ENCODE peak calls at places on chromosomes 13 and 19, in seven cellular contexts. One of them, this sample, is unnamed.

GRCh38 chr19:39631178-39631577 is 24.5 kb upstream of the LGALS16 start:
- DNase-seq in GM23338: peak; percentile 23
- DNase-seq in hepatocyte: no peak
- DNase-seq in tibial nerve: no peak
- DNase-seq in stomach: no peak
- DNase-seq in body of pancreas: no peak
- DNase-seq in fibroblast of pulmonary artery: no peak
- DNase-seq in this sample: peak; percentile 11

GRCh38 chr13:95641961-95642621 is 2.4 kb downstream of the DZIP1 start:
- DNase-seq in GM23338: peak; percentile 87
- DNase-seq in hepatocyte: peak; percentile 73
- DNase-seq in tibial nerve: no peak
- DNase-seq in stomach: peak; percentile 54
- DNase-seq in body of pancreas: peak; percentile 51
- DNase-seq in fibroblast of pulmonary artery: peak; percentile 50
- DNase-seq in this sample: no peak

GRCh38 chr13:100269837-100270236 is 180.9 kb downstream of the PCCA start:
- DNase-seq in GM23338: no peak
- DNase-seq in hepatocyte: no peak
- DNase-seq in tibial nerve: peak; percentile 66
- DNase-seq in stomach: peak; percentile 87
- DNase-seq in body of pancreas: peak; percentile 65
- DNase-seq in fibroblast of pulmonary artery: peak; percentile 94
- DNase-seq in this sample: peak; percentile 78

GRCh38 chr13:77143325-77143907 is 116.5 kb upstream of the FBXL3 start:
- DNase-seq in GM23338: no peak
- DNase-seq in hepatocyte: peak; percentile 35
- DNase-seq in tibial nerve: no peak
- DNase-seq in stomach: no peak
- DNase-seq in body of pancreas: no peak
- DNase-seq in fibroblast of pulmonary artery: peak; percentile 72
- DNase-seq in this sample: peak; percentile 99

GRCh38 chr13:51452391-51453307 is at the start of gene INTS6:
- DNase-seq in GM23338: peak; percentile 100
- DNase-seq in hepatocyte: peak; percentile 100
- DNase-seq in tibial nerve: peak; percentile 99
- DNase-seq in stomach: peak; percentile 99
- DNase-seq in body of pancreas: peak; percentile 100
- DNase-seq in fibroblast of pulmonary artery: peak; percentile 99
- DNase-seq in this sample: peak; percentile 93

GRCh38 chr19:31974290-31974689 is 371.1 kb upstream of the ZNF507 start:
- DNase-seq in GM23338: no peak
- DNase-seq in hepatocyte: no peak
- DNase-seq in tibial nerve: no peak
- DNase-seq in stomach: peak; percentile 4
- DNase-seq in body of pancreas: no peak
- DNase-seq in fibroblast of pulmonary artery: no peak
- DNase-seq in this sample: no peak

GRCh38 chr13:108961542-108962125 is 332.2 kb downstream of the MYO16 start:
- DNase-seq in GM23338: peak; percentile 75
- DNase-seq in hepatocyte: peak; percentile 79
- DNase-seq in tibial nerve: no peak
- DNase-seq in stomach: no peak
- DNase-seq in body of pancreas: no peak
- DNase-seq in fibroblast of pulmonary artery: peak; percentile 71
- DNase-seq in this sample: no peak

GRCh38 chr19:17988161-17988560 is 19.8 kb upstream of the ARRDC2 start:
- DNase-seq in GM23338: no peak
- DNase-seq in hepatocyte: no peak
- DNase-seq in tibial nerve: no peak
- DNase-seq in stomach: no peak
- DNase-seq in body of pancreas: no peak
- DNase-seq in fibroblast of pulmonary artery: no peak
- DNase-seq in this sample: no peak

GRCh38 chr13:28622286-28622685 is 36.6 kb upstream of the POMP start:
- DNase-seq in GM23338: no peak
- DNase-seq in hepatocyte: no peak
- DNase-seq in tibial nerve: peak; percentile 42
- DNase-seq in stomach: peak; percentile 27
- DNase-seq in body of pancreas: peak; percentile 24
- DNase-seq in fibroblast of pulmonary artery: no peak
- DNase-seq in this sample: no peak

GRCh38 chr19:52786078-52786463 is 520 bp downstream of the ZNF600 start:
- DNase-seq in GM23338: peak; percentile 39
- DNase-seq in hepatocyte: peak; percentile 30
- DNase-seq in tibial nerve: no peak
- DNase-seq in stomach: no peak
- DNase-seq in body of pancreas: peak; percentile 11
- DNase-seq in fibroblast of pulmonary artery: no peak
- DNase-seq in this sample: no peak

GRCh38 chr13:57629821-57630235 is 1.7 kb upstream of the PCDH17 start:
- DNase-seq in GM23338: peak; percentile 99
- DNase-seq in hepatocyte: peak; percentile 94
- DNase-seq in tibial nerve: peak; percentile 65
- DNase-seq in stomach: peak; percentile 67
- DNase-seq in body of pancreas: peak; percentile 87
- DNase-seq in fibroblast of pulmonary artery: peak; percentile 84
- DNase-seq in this sample: no peak

GRCh38 chr13:49585220-49586157 is at the start of gene RCBTB1:
- DNase-seq in GM23338: peak; percentile 86
- DNase-seq in hepatocyte: peak; percentile 89
- DNase-seq in tibial nerve: peak; percentile 34
- DNase-seq in stomach: peak; percentile 77
- DNase-seq in body of pancreas: peak; percentile 83
- DNase-seq in fibroblast of pulmonary artery: peak; percentile 59
- DNase-seq in this sample: no peak

GRCh38 chr13:99193152-99193551 is 7.5 kb upstream of the UBAC2 start:
- DNase-seq in GM23338: no peak
- DNase-seq in hepatocyte: no peak
- DNase-seq in tibial nerve: no peak
- DNase-seq in stomach: no peak
- DNase-seq in body of pancreas: no peak
- DNase-seq in fibroblast of pulmonary artery: no peak
- DNase-seq in this sample: no peak

GRCh38 chr13:113329656-113330312 is 32.7 kb downstream of the LAMP1 start:
- DNase-seq in GM23338: no peak
- DNase-seq in hepatocyte: no peak
- DNase-seq in tibial nerve: no peak
- DNase-seq in stomach: no peak
- DNase-seq in body of pancreas: no peak
- DNase-seq in fibroblast of pulmonary artery: no peak
- DNase-seq in this sample: no peak

GRCh38 chr13:63433546-63434150 is 2018.0 kb upstream of the PCDH20 start:
- DNase-seq in GM23338: no peak
- DNase-seq in hepatocyte: no peak
- DNase-seq in tibial nerve: no peak
- DNase-seq in stomach: no peak
- DNase-seq in body of pancreas: no peak
- DNase-seq in fibroblast of pulmonary artery: peak; percentile 38
- DNase-seq in this sample: no peak

GRCh38 chr19:30895946-30896345 is 453.3 kb downstream of the TSHZ3 start:
- DNase-seq in GM23338: peak; percentile 30
- DNase-seq in hepatocyte: no peak
- DNase-seq in tibial nerve: no peak
- DNase-seq in stomach: no peak
- DNase-seq in body of pancreas: no peak
- DNase-seq in fibroblast of pulmonary artery: no peak
- DNase-seq in this sample: no peak

GRCh38 chr13:43567608-43568007 is 219.2 kb downstream of the ENOX1 start:
- DNase-seq in GM23338: no peak
- DNase-seq in hepatocyte: no peak
- DNase-seq in tibial nerve: no peak
- DNase-seq in stomach: no peak
- DNase-seq in body of pancreas: no peak
- DNase-seq in fibroblast of pulmonary artery: peak; percentile 48
- DNase-seq in this sample: peak; percentile 86

GRCh38 chr13:94322925-94323324 is 156.6 kb downstream of the DCT start:
- DNase-seq in GM23338: no peak
- DNase-seq in hepatocyte: no peak
- DNase-seq in tibial nerve: no peak
- DNase-seq in stomach: no peak
- DNase-seq in body of pancreas: no peak
- DNase-seq in fibroblast of pulmonary artery: no peak
- DNase-seq in this sample: no peak

GRCh38 chr19:54708781-54709180 is 15.5 kb upstream of the KIR3DL3 start:
- DNase-seq in GM23338: no peak
- DNase-seq in hepatocyte: no peak
- DNase-seq in tibial nerve: no peak
- DNase-seq in stomach: no peak
- DNase-seq in body of pancreas: no peak
- DNase-seq in fibroblast of pulmonary artery: no peak
- DNase-seq in this sample: no peak

GRCh38 chr19:55305491-55305890 is 19.6 kb downstream of the TMEM150B start:
- DNase-seq in GM23338: peak; percentile 88
- DNase-seq in hepatocyte: no peak
- DNase-seq in tibial nerve: peak; percentile 37
- DNase-seq in stomach: peak; percentile 39
- DNase-seq in body of pancreas: peak; percentile 36
- DNase-seq in fibroblast of pulmonary artery: peak; percentile 31
- DNase-seq in this sample: peak; percentile 10

GRCh38 chr13:73914119-73914518 is 220.1 kb downstream of the KLF12 start:
- DNase-seq in GM23338: no peak
- DNase-seq in hepatocyte: no peak
- DNase-seq in tibial nerve: no peak
- DNase-seq in stomach: no peak
- DNase-seq in body of pancreas: no peak
- DNase-seq in fibroblast of pulmonary artery: peak; percentile 16
- DNase-seq in this sample: no peak

DNA sequence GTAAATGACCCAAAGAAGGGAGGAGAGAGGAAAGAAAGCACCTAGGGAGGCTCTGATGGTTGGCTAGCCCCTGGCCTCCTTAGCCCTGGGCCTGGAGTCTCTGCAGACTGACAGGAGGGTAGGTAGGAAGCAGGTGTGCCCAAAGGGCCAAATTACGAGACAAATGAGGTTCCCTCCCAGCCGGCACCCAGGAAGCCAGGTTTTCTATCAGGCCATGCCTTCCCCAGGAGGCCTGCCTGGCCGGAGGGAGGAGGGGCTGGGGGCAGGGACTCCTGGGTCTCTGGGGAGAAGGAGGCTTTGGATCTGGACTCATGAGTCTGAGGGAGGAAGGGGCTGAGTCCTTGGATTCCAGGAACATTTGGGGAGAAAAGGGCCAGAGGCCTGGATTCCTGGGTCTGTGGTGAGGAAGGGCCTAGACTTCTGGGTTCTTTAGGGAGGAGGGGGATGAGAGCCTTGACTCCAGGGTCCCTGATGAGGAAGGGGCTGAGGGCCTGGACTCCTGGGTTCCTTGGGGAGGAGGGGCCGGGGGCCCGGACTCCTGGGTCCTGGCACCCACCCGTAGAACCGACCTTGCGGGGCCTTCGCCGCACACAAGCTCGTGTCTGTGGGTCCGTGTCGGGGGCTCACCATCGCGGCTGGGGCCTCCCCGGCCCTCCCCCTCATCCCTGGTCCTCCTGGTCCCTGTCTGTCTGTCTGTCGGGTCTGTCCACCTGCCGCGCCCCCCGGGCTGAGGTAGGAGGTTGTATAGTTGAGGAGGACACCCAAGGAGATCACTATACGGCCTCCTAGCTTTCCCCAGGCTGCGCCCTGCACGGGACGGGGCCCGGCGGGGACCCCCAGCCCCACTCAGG is 840 bp upstream of the SPACA6 start:
- DNase-seq in GM23338: no peak
- DNase-seq in hepatocyte: no peak
- DNase-seq in tibial nerve: no peak
- DNase-seq in stomach: no peak
- DNase-seq in body of pancreas: no peak
- DNase-seq in fibroblast of pulmonary artery: no peak
- DNase-seq in this sample: no peak
- H3K4me3 ChIP-seq in GM23338: peak overlapping the region; percentile 76
- H3K4me3 ChIP-seq in hepatocyte: peak overlapping the region; percentile 98
- H3K4me3 ChIP-seq in tibial nerve: peak overlapping the region; percentile 73
- H3K4me3 ChIP-seq in stomach: peak overlapping the region; percentile 96
- H3K4me3 ChIP-seq in body of pancreas: no peak overlapping the region
- H3K4me3 ChIP-seq in fibroblast of pulmonary artery: peak overlapping the region; percentile 97
- H3K4me3 ChIP-seq in this sample: no peak overlapping the region

DNA sequence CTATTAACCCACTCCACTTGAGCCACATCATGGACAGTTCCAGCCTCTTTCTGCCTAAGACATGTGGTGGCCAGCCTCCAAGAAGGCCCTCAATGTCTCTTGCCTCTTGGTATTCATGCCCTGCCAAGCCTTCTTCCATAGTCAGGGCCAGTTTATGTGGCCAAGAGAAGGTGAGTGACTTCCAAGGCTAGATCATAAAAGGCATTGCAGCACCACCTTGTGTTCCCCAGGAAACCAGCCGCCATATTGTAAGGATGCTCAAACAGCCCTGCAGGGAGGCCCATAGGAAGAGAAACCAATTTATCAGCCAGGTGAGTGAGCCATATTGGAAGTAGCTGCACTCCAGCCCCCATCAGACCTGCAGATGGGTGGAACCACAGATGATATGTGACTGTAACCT is 12.3 kb upstream of the DNMT1 start:
- DNase-seq in GM23338: no peak
- DNase-seq in hepatocyte: no peak
- DNase-seq in tibial nerve: no peak
- DNase-seq in stomach: no peak
- DNase-seq in body of pancreas: no peak
- DNase-seq in fibroblast of pulmonary artery: no peak
- DNase-seq in this sample: no peak
- TF ChIP-seq CTCF in GM23338: peak; percentile 42
- TF ChIP-seq CTCF in hepatocyte: no peak
- TF ChIP-seq CTCF in tibial nerve: no peak
- TF ChIP-seq CTCF in stomach: no peak
- TF ChIP-seq CTCF in body of pancreas: no peak
- TF ChIP-seq CTCF in fibroblast of pulmonary artery: no peak
- TF ChIP-seq CTCF in this sample: no peak

DNA sequence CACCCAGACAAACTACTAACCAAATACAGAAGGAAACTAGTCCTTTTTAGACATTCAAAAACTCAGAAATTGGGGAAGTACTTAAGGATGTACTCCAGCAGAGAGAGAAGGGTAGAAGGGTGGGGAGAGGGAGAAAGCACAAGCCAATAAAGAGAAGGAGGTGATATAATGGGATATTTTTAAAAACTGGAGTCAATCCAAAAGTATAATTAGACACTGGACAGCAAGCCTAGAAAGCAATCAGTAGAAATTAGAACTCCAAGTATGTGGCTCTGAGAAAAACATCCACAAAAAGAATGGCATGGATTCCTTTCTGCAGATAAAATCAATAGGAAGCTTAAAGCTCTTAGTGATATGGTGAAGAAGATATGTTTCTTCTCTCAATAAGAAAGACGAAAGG is 55.8 kb downstream of the PEPD start:
- DNase-seq in GM23338: no peak
- DNase-seq in hepatocyte: no peak
- DNase-seq in tibial nerve: no peak
- DNase-seq in stomach: no peak
- DNase-seq in body of pancreas: no peak
- DNase-seq in fibroblast of pulmonary artery: no peak
- DNase-seq in this sample: no peak
- H3K4me3 ChIP-seq in GM23338: no peak overlapping the region
- H3K4me3 ChIP-seq in hepatocyte: no peak overlapping the region
- H3K4me3 ChIP-seq in tibial nerve: no peak overlapping the region
- H3K4me3 ChIP-seq in stomach: no peak overlapping the region
- H3K4me3 ChIP-seq in body of pancreas: no peak overlapping the region
- H3K4me3 ChIP-seq in fibroblast of pulmonary artery: no peak overlapping the region
- H3K4me3 ChIP-seq in this sample: no peak overlapping the region

DNA sequence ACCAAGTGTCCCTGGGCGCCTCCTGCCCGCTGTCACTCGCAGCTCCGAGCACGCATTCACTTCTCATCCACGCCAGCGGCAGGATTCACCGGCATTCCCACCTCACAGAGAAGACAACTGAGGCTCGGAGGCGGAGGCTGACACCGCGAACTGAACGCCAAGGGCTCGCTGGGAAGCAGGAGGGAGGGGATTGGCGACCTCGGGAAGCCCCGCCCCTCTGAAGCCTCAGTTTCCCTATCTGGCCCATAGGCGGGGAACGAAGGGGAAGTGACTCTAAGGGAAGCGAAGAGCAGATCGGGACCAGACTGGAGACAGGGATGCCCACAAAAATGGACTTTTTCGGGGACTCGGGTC is 256 bp downstream of the MICOS13 start:
- DNase-seq in GM23338: peak; percentile 61
- DNase-seq in hepatocyte: peak; percentile 52
- DNase-seq in tibial nerve: peak; percentile 11
- DNase-seq in stomach: no peak
- DNase-seq in body of pancreas: no peak
- DNase-seq in fibroblast of pulmonary artery: peak; percentile 26
- DNase-seq in this sample: no peak
- TF ChIP-seq CTCF in GM23338: no peak
- TF ChIP-seq CTCF in hepatocyte: no peak
- TF ChIP-seq CTCF in tibial nerve: no peak
- TF ChIP-seq CTCF in stomach: no peak
- TF ChIP-seq CTCF in body of pancreas: no peak
- TF ChIP-seq CTCF in fibroblast of pulmonary artery: no peak
- TF ChIP-seq CTCF in this sample: no peak